ENCODE peak calls at places on chromosome 2, in nine cellular contexts. D is activated T-cell treated with anti-CD3 and anti-CD28 coated beads, Interleukin-2, amount 50 U/mL, for 72 hours; W is T-cell; L is activated CD4-positive, CD25-positive, alpha-beta regulatory T cell treated with anti-CD3 and anti-CD28 coated beads, Interleukin-2, amount 50 U/mL, for 24 hours; M is activated CD8-positive, alpha-beta T cell treated with anti-CD3 and anti-CD28 coated beads, Interleukin-2, amount 10 ng/mL, durations not matched to agents 7 days and 5 days; R is upper lobe of left lung; A is psoas muscle; H is upper lobe of right lung; B is left lung. V is an unnamed sample.

GRCh38 chr2:233766416-233766815 is 6.3 kb downstream of the UGT1A1 start:
- ATAC-seq in D (no peak), W (no peak), L (no peak), M (no peak), R (no peak), A (no peak), H (no peak), B (no peak), V (no peak)

GRCh38 chr2:100104718-100105677 is 37.4 kb downstream of the AFF3 start:
- ATAC-seq in D (peak; percentile 74), W (peak; percentile 76), L (peak; percentile 51), M (peak; percentile 79), R (peak; percentile 58), A (peak; percentile 51), H (peak; percentile 74), B (peak; percentile 63), V (peak; percentile 53)

GRCh38 chr2:215454519-215454918 is 18.7 kb upstream of the FN1 start:
- ATAC-seq in D (no peak), W (no peak), L (no peak), M (no peak), R (peak; percentile 73), A (no peak), H (peak; percentile 79), B (peak; percentile 87), V (no peak)

GRCh38 chr2:37154790-37155189 is 2.0 kb downstream of the EIF2AK2 start:
- ATAC-seq in D (no peak), W (no peak), L (no peak), M (no peak), R (no peak), A (no peak), H (no peak), B (no peak), V (no peak)

GRCh38 chr2:218284106-218284811 is 8.0 kb downstream of the TMBIM1 start:
- ATAC-seq in D (peak; percentile 67), W (peak; percentile 32), L (peak; percentile 69), M (peak; percentile 22), R (peak; percentile 48), A (peak; percentile 57), H (peak; percentile 9), B (peak; percentile 11), V (peak; percentile 67)

GRCh38 chr2:15359716-15360531 is 201.2 kb downstream of the NBAS start:
- ATAC-seq in D (peak; percentile 35), W (no peak), L (no peak), M (no peak), R (no peak), A (no peak), H (no peak), B (peak; percentile 90), V (peak; percentile 28)

GRCh38 chr2:216606551-216607527 is 26.4 kb upstream of the IGFBP2 start:
- ATAC-seq in D (peak; percentile 96), W (peak; percentile 81), L (no peak), M (peak; percentile 95), R (no peak), A (no peak), H (peak; percentile 65), B (peak; percentile 80), V (peak; percentile 89)

GRCh38 chr2:149819356-149819957 is 231.9 kb upstream of the MMADHC start:
- ATAC-seq in D (no peak), W (no peak), L (no peak), M (no peak), R (no peak), A (no peak), H (no peak), B (no peak), V (no peak)

GRCh38 chr2:19933351-19933981 is 31.7 kb upstream of the TTC32 start:
- ATAC-seq in D (no peak), W (no peak), L (no peak), M (no peak), R (no peak), A (no peak), H (peak; percentile 63), B (peak; percentile 71), V (no peak)

GRCh38 chr2:188965554-188965953 is 8.6 kb upstream of the COL3A1 start:
- ATAC-seq in D (no peak), W (no peak), L (no peak), M (no peak), R (no peak), A (no peak), H (no peak), B (no peak), V (no peak)

GRCh38 chr2:224997802-224998201 is 44.5 kb downstream of the DOCK10 start:
- ATAC-seq in D (no peak), W (no peak), L (no peak), M (no peak), R (no peak), A (peak; percentile 78), H (no peak), B (no peak), V (no peak)

GRCh38 chr2:121140734-121141133 is 144.3 kb downstream of the TFCP2L1 start:
- ATAC-seq in D (no peak), W (no peak), L (no peak), M (no peak), R (no peak), A (no peak), H (no peak), B (no peak), V (no peak)

GRCh38 chr2:221467610-221468009 is 104.5 kb downstream of the EPHA4 start:
- ATAC-seq in D (no peak), W (no peak), L (no peak), M (no peak), R (no peak), A (peak; percentile 51), H (no peak), B (no peak), V (no peak)

GRCh38 chr2:144683063-144683740 is 163.3 kb upstream of the ZEB2 start:
- ATAC-seq in D (no peak), W (no peak), L (no peak), M (no peak), R (peak; percentile 39), A (no peak), H (no peak), B (no peak), V (no peak)

GRCh38 chr2:191178806-191179514 is 28.2 kb upstream of the STAT4 start:
- ATAC-seq in D (no peak), W (no peak), L (no peak), M (no peak), R (peak; percentile 89), A (peak; percentile 86), H (peak; percentile 45), B (peak; percentile 22), V (no peak)